ENCODE peak calls at places on chromosomes 11 and 22, in five cellular contexts. B, Q, A, H and X are unnamed samples.

GRCh38 chr11:102760355-102761035 is 19.9 kb downstream of the MMP10 start:
- DNase-seq in H (peak), A (no peak), B (no peak), Q (no peak), X (no peak)

GRCh38 chr11:70739811-70740474 is 341.6 kb downstream of the CTTN start:
- DNase-seq in H (no peak), A (no peak), B (no peak), Q (no peak), X (no peak)

GRCh38 chr11:72718101-72718501 is 34.1 kb downstream of the ARAP1 start:
- DNase-seq in Q (no peak), A (no peak), B (no peak), H (no peak), X (no peak)

GRCh38 chr11:59918494-59918893 is 19.7 kb upstream of the OOSP1 start:
- DNase-seq in B (no peak), H (no peak), Q (no peak), A (no peak), X (no peak)

GRCh38 chr11:122069946-122070345 is 46.1 kb downstream of the BLID start:
- DNase-seq in A (no peak), B (peak), Q (peak), H (peak), X (peak)

GRCh38 chr11:9703280-9703679 is 39.4 kb downstream of the SWAP70 start:
- DNase-seq in B (no peak), H (no peak), Q (no peak), A (no peak), X (peak)

GRCh38 chr11:129075757-129076156 is 116.4 kb downstream of the ARHGAP32 start:
- DNase-seq in B (no peak), Q (no peak), H (no peak), A (no peak), X (peak)

GRCh38 chr22:36870250-36870649 is 9.4 kb downstream of the NCF4 start:
- DNase-seq in H (no peak), Q (no peak), B (no peak), A (no peak), X (no peak)

GRCh38 chr11:65718964-65719492 is 1.6 kb downstream of the RNASEH2C start:
- DNase-seq in A (no peak), Q (no peak), B (no peak), H (peak), X (no peak)

GRCh38 chr11:61963282-61964057 is 4.0 kb downstream of the FTH1 start:
- DNase-seq in A (no peak), H (no peak), B (peak), Q (no peak), X (no peak)

GRCh38 chr11:116691779-116692178 is 81.0 kb downstream of the BUD13 start:
- DNase-seq in A (peak), Q (peak), B (peak), H (peak), X (peak)

GRCh38 chr11:100602716-100603115 is 84.4 kb upstream of the ARHGAP42 start:
- DNase-seq in B (no peak), H (no peak), A (no peak), Q (no peak), X (no peak)

GRCh38 chr11:45170484-45170883 is 24.0 kb downstream of the PRDM11 start:
- DNase-seq in H (no peak), A (no peak), B (peak), Q (no peak), X (no peak)

GRCh38 chr22:22940961-22941605 is 53.5 kb downstream of the IGLL5 start:
- DNase-seq in B (peak), H (no peak), A (no peak), Q (peak), X (no peak)

GRCh38 chr11:859394-860131 is 16.9 kb downstream of the TSPAN4 start:
- DNase-seq in Q (no peak), B (no peak), A (no peak), H (peak), X (no peak)

GRCh38 chr22:35835998-35836691 is 118.5 kb downstream of the APOL5 start:
- DNase-seq in B (no peak), A (no peak), Q (peak), H (peak), X (peak)

GRCh38 chr11:691710-692590 is 3.1 kb downstream of the DEAF1 start:
- DNase-seq in H (no peak), Q (no peak), A (no peak), B (no peak), X (no peak)

GRCh38 chr22:40965936-40966557 is 14.9 kb downstream of the RBX1 start:
- DNase-seq in H (no peak), A (no peak), B (no peak), Q (no peak), X (no peak)

GRCh38 chr11:434496-434895 is 7.3 kb downstream of the ANO9 start:
- DNase-seq in H (no peak), B (no peak), Q (no peak), A (no peak), X (no peak)

GRCh38 chr22:39522567-39523300 is 2.4 kb downstream of the ATF4 start:
- DNase-seq in A (no peak), B (peak), Q (no peak), H (peak), X (no peak)

GRCh38 chr11:61116426-61117214 is 14.3 kb downstream of the CD5 start:
- DNase-seq in A (no peak), H (no peak), B (no peak), Q (no peak), X (no peak)

GRCh38 chr11:76221365-76221764 is 15.1 kb upstream of the WNT11 start:
- DNase-seq in Q (no peak), B (no peak), A (no peak), H (no peak), X (no peak)